ENCODE peak calls at places on chromosomes 16 and 17, in seven cellular contexts. I is SK-N-SH, Q is K562, F is H1, G is GM12892, U is GM12878, H is HepG2. B is an unnamed sample.

GRCh38 chr17:75897076-75898019 is 597 bp upstream of the TRIM65 start:
- DNase-seq in I (no peak), Q (no peak), F (no peak), G (no peak), U (no peak), H (no peak), B (no peak)

GRCh38 chr17:6413073-6413472 is 21.8 kb downstream of the AIPL1 start:
- DNase-seq in I (peak), Q (peak), F (no peak), G (no peak), U (no peak), H (peak), B (peak)

GRCh38 chr17:48023408-48024148 is 14.0 kb downstream of the COPZ2 start:
- DNase-seq in I (peak), Q (no peak), F (peak), G (no peak), U (no peak), H (peak), B (no peak)

GRCh38 chr16:3902731-3903130 is 22.2 kb upstream of the CREBBP start:
- DNase-seq in I (no peak), Q (no peak), F (no peak), G (no peak), U (no peak), H (no peak), B (no peak)

GRCh38 chr16:89044394-89045180 is 49.1 kb upstream of the ACSF3 start:
- DNase-seq in I (peak), Q (no peak), F (no peak), G (no peak), U (no peak), H (no peak), B (no peak)

GRCh38 chr17:34423978-34424813 is 61.2 kb upstream of the CCL1 start:
- DNase-seq in I (no peak), Q (no peak), F (peak), G (no peak), U (no peak), H (no peak), B (no peak)

GRCh38 chr16:3716831-3717234 is 491 bp downstream of the TRAP1 start:
- DNase-seq in I (peak), Q (no peak), F (no peak), G (no peak), U (no peak), H (no peak), B (no peak)

GRCh38 chr16:15435216-15435864 is 952 bp downstream of the BMERB1 start:
- DNase-seq in I (peak), Q (no peak), F (peak), G (no peak), U (no peak), H (no peak), B (no peak)

GRCh38 chr16:30185683-30186421 is 2.5 kb downstream of the CORO1A start:
- DNase-seq in I (peak), Q (no peak), F (peak), G (peak), U (peak), H (no peak), B (peak)

GRCh38 chr16:89026121-89026612 is 49.2 kb upstream of the CBFA2T3 start:
- DNase-seq in I (no peak), Q (peak), F (no peak), G (no peak), U (peak), H (no peak), B (no peak)

GRCh38 chr17:28599311-28600184 is 723 bp upstream of the SPAG5 start:
- DNase-seq in I (peak), Q (peak), F (peak), G (peak), U (peak), H (peak), B (peak)

GRCh38 chr16:71746442-71747046 is 22.0 kb upstream of the PHLPP2 start:
- DNase-seq in I (peak), Q (peak), F (no peak), G (peak), U (no peak), H (peak), B (peak)

GRCh38 chr17:28887871-28888471 is 9.6 kb downstream of the FLOT2 start:
- DNase-seq in I (no peak), Q (no peak), F (no peak), G (no peak), U (no peak), H (no peak), B (no peak)

GRCh38 chr17:80743181-80743771 is 198.6 kb downstream of the RPTOR start:
- DNase-seq in I (no peak), Q (no peak), F (no peak), G (no peak), U (no peak), H (no peak), B (no peak)

GRCh38 chr17:82960419-82961271 is 118.8 kb upstream of the METRNL start:
- DNase-seq in I (no peak), Q (no peak), F (no peak), G (no peak), U (no peak), H (no peak), B (no peak)

GRCh38 chr16:22225060-22225459 is 19.0 kb downstream of the EEF2K start:
- DNase-seq in I (no peak), Q (no peak), F (no peak), G (no peak), U (no peak), H (no peak), B (no peak)

GRCh38 chr17:27473748-27474609 is 17.7 kb downstream of the KSR1 start:
- DNase-seq in I (no peak), Q (peak), F (no peak), G (no peak), U (peak), H (no peak), B (no peak)

GRCh38 chr16:55179858-55180585 is 144.0 kb upstream of the IRX6 start:
- DNase-seq in I (no peak), Q (no peak), F (no peak), G (no peak), U (no peak), H (no peak), B (no peak)

GRCh38 chr17:40362696-40363479 is 1.6 kb downstream of the GJD3 start:
- DNase-seq in I (peak), Q (peak), F (peak), G (peak), U (no peak), H (peak), B (peak)

GRCh38 chr16:30609002-30609927 is 924 bp downstream of the ZNF689 start:
- DNase-seq in I (peak), Q (peak), F (peak), G (peak), U (no peak), H (no peak), B (peak)

GRCh38 chr17:45013021-45013997 is 38.1 kb downstream of the DCAKD start:
- DNase-seq in I (no peak), Q (no peak), F (peak), G (no peak), U (no peak), H (no peak), B (no peak)

GRCh38 chr16:7651803-7652570 is 319.3 kb downstream of the RBFOX1 start:
- DNase-seq in I (no peak), Q (no peak), F (no peak), G (no peak), U (no peak), H (no peak), B (no peak)

GRCh38 chr16:27671410-27671809 is 121.5 kb downstream of the KATNIP start:
- DNase-seq in I (no peak), Q (no peak), F (no peak), G (no peak), U (no peak), H (peak), B (no peak)

GRCh38 chr17:16929281-16929680 is 42.6 kb downstream of the TNFRSF13B start:
- DNase-seq in I (no peak), Q (no peak), F (no peak), G (no peak), U (no peak), H (no peak), B (no peak)

GRCh38 chr17:29590979-29591736 is 1.7 kb upstream of the GIT1 start:
- DNase-seq in I (peak), Q (peak), F (no peak), G (no peak), U (no peak), H (peak), B (no peak)

GRCh38 chr16:66274335-66275110 is 92.0 kb upstream of the CDH5 start:
- DNase-seq in I (peak), Q (no peak), F (no peak), G (no peak), U (no peak), H (peak), B (no peak)

GRCh38 chr17:34254651-34255380 is at the start of gene CCL2:
- DNase-seq in I (peak), Q (no peak), F (peak), G (no peak), U (no peak), H (no peak), B (no peak)

GRCh38 chr16:84303023-84303422 is 8.3 kb downstream of the WFDC1 start:
- DNase-seq in I (no peak), Q (no peak), F (no peak), G (no peak), U (no peak), H (no peak), B (no peak)

GRCh38 chr16:67259705-67260104 is 10.9 kb downstream of the SLC9A5 start:
- DNase-seq in I (no peak), Q (no peak), F (no peak), G (no peak), U (no peak), H (no peak), B (no peak)

GRCh38 chr16:69848635-69849545 is 86.8 kb downstream of the WWP2 start:
- DNase-seq in I (no peak), Q (no peak), F (no peak), G (no peak), U (no peak), H (no peak), B (no peak)

GRCh38 chr16:85089485-85089884 is 22.8 kb downstream of the CIBAR2 start:
- DNase-seq in I (peak), Q (no peak), F (no peak), G (no peak), U (no peak), H (no peak), B (no peak)

GRCh38 chr17:12231027-12231682 is 210.5 kb downstream of the MAP2K4 start:
- DNase-seq in I (no peak), Q (no peak), F (no peak), G (no peak), U (no peak), H (no peak), B (no peak)

GRCh38 chr17:1949754-1950153 is 75.4 kb downstream of the RTN4RL1 start:
- DNase-seq in I (no peak), Q (no peak), F (no peak), G (no peak), U (no peak), H (no peak), B (no peak)

GRCh38 chr17:16950488-16950887 is 21.4 kb downstream of the TNFRSF13B start:
- DNase-seq in I (no peak), Q (no peak), F (peak), G (no peak), U (no peak), H (no peak), B (no peak)

GRCh38 chr17:382644-383533 is 30.3 kb upstream of the RPH3AL start:
- DNase-seq in I (peak), Q (no peak), F (peak), G (no peak), U (no peak), H (peak), B (no peak)

GRCh38 chr17:60284709-60285108 is 107.2 kb downstream of the USP32 start:
- DNase-seq in I (no peak), Q (no peak), F (no peak), G (no peak), U (no peak), H (no peak), B (no peak)

DNA sequence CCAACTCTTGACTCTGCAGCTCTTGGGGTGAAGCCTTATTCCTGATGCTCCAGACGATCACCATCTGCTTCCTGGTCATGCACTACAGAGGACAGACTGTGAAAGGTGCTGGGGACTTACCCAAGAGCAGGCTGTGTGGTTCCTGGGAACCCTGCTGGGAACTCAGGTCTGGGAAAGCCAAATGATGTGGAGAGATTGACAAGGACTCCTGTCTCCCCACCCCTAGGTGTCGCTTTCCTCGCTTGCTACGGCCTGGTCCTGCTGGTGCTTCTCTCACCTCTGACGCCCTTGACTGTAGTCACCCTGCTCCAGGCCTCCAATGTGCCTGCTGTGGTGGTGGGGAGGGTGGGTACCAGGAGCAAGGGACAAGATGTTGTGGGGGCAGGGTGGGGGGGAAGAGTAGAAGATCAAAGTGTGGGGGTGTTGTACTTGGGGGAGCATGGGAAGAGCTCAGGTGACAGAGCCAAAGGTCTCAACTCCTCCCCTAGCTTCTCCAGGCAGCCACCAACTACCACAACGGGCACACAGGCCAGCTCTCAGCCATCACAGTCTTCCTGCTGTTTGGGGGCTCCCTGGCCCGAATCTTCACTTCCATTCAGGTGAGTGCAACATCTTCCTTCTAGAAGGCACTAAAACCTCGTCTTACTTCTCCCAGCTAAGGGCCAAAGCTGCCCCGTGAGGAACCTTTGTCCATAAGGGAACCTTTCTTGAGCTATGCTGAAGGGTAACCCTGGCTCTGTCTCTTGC is 3.0 kb downstream of the SOX15 start:
- DNase-seq in I (no peak), Q (peak), F (peak), G (no peak), U (no peak), H (peak), B (no peak)
- TF ChIP-seq TAF1 in I (no peak), Q (no peak), F (no peak), G (no peak), U (no peak), H (no peak), B (no peak)

DNA sequence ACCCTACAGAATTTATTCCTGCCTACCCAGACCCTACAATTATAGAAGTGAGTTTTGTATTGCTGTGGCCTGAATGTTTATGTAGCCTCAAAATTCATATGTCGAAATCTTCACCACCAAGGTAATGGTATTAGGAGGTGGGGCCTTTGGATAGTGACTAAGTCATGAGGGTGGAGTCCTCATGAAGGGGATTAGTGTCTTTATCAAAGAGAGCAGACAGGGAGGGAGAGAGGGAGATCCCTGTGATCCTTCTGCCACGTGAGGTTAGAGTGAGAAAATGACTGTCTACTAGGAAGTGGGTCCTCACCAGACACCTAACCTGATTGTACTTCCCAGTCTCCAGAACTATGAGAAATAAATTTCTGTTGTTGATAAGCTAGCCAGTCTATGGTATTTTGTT is 986 bp upstream of the DUXB start:
- DNase-seq in I (no peak), Q (peak), F (no peak), G (no peak), U (no peak), H (peak), B (no peak)
- TF ChIP-seq TAF1 in I (no peak), Q (no peak), F (no peak), G (no peak), U (no peak), H (no peak), B (no peak)

GRCh38 chr17:57902800-57903759 is 52.1 kb downstream of the CUEDC1 start:
- DNase-seq in I (no peak), Q (no peak), F (no peak), G (peak), U (peak), H (peak), B (no peak)
- TF ChIP-seq TAF1 in I (peak), Q (no peak), F (no peak), G (no peak), U (peak), H (peak), B (no peak)

GRCh38 chr17:43200127-43200526 is 11.5 kb upstream of the TMEM106A start:
- DNase-seq in I (no peak), Q (no peak), F (no peak), G (no peak), U (no peak), H (no peak), B (no peak)
- TF ChIP-seq TAF1 in I (no peak), Q (no peak), F (no peak), G (no peak), U (no peak), H (no peak), B (no peak)

GRCh38 chr17:69715656-69716055 is 301.2 kb downstream of the MAP2K6 start:
- DNase-seq in I (no peak), Q (no peak), F (no peak), G (no peak), U (no peak), H (no peak), B (no peak)

GRCh38 chr17:69717214-69717613 is 302.7 kb downstream of the MAP2K6 start:
- DNase-seq in I (no peak), Q (no peak), F (no peak), G (no peak), U (no peak), H (no peak), B (no peak)

GRCh38 chr17:69716571-69716970 is 302.1 kb downstream of the MAP2K6 start:
- DNase-seq in I (no peak), Q (no peak), F (no peak), G (no peak), U (no peak), H (no peak), B (no peak)

GRCh38 chr17:69719474-69720048 is 305.1 kb downstream of the MAP2K6 start:
- DNase-seq in I (no peak), Q (no peak), F (no peak), G (no peak), U (no peak), H (no peak), B (no peak)

GRCh38 chr17:69717819-69718218 is 303.3 kb downstream of the MAP2K6 start:
- DNase-seq in I (no peak), Q (no peak), F (no peak), G (no peak), U (no peak), H (no peak), B (no peak)
- TF ChIP-seq TAF1 in I (no peak), Q (no peak), F (no peak), G (no peak), U (no peak), H (no peak), B (no peak)

DNA sequence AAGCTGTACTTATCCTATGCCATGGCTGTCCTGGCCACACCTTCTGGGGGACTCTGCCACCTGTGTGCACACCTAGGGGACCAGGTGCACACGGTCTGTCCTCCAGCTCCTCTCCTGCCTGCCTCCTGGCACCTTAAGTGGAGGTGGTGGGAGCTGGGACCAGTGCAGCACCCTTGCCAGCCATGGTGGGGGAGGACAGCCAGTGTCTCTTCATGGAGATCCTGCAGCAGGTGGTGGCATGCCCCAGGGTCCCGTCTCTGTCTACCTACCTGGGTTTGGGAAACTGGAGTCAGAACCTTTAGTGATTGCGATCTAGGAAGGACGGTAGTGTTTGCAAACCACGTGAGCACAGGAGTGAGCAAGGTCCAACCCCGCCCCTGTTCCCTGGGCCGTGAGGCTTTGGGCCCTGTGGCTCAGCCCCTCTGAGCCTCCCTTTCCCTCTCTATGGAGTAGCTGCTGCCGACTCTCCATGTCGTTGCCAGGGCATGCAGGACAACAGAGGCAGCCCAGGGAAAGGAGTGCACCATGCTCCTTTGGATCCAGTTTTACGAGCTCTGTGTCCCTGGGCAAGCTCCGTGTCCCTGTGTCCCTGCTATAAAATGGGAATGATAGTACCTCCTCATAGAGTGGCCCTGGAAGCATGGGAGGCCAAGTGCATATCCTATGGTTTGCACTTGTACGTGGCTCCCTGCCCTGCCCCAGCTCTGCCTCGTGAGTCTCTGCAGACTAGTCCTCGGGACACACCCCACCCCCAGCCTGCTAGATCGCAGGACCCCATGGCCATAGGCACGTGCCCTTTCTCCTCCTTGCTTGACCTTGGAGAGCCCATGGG is 7.1 kb downstream of the ADGRG1 start:
- DNase-seq in I (no peak), Q (no peak), F (no peak), G (no peak), U (no peak), H (peak), B (no peak)
- TF ChIP-seq TAF1 in I (no peak), Q (no peak), F (no peak), G (no peak), U (no peak), H (peak), B (no peak)

DNA sequence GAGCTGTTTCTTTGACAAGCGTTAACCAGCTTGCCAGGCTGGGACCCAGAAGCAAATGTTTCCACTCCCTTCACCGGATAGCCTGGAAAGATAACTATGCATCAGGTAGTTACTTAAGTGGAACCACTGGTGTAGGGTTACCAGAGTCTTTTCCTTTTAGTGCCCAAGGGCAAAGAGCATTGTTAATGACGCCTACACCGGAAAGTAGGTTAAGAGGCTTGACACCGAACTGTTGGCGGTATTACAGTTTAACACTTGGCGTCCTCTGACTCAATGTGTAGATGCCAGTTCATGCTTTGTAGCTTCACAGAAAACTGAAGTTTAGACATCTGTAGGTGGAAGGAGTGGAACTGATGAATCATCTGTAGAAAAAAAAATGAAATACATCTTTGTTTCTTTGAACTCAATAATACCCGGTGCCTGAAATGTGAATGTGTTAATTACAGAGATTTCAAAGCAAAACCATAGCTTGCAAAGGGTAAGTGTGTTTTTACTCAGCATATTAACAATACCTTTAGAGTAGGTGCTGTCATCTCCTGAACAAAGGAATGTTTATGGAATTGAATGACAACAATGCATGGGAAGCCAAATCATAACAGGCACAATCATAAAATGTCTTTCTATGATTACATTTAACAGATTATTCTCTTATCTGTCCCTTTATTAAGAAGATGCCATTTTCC is 426.7 kb upstream of the SALL1 start:
- DNase-seq in I (no peak), Q (no peak), F (no peak), G (no peak), U (peak), H (no peak), B (no peak)
- TF ChIP-seq TAF1 in I (no peak), Q (no peak), F (no peak), G (no peak), U (no peak), H (no peak), B (no peak)

B was measured in GM12891.